ENCODE peak calls at places on chromosomes 12 and 14, in five cellular contexts. S, K, V, N and U are unnamed samples.

GRCh38 chr14:63454863-63455622 is 88.1 kb downstream of the PPP2R5E start:
- DNase-seq in S (peak; percentile 19), N (no peak), K (peak; percentile 49), V (no peak), U (no peak)

GRCh38 chr12:4027412-4027811 is 154.2 kb upstream of the PARP11 start:
- DNase-seq in K (no peak), N (no peak), V (peak; percentile 49), S (no peak), U (peak; percentile 66)

GRCh38 chr14:104925941-104926609 is 1.4 kb downstream of the PLD4 start:
- DNase-seq in N (no peak), K (no peak), V (no peak), S (no peak), U (no peak)

GRCh38 chr12:107570721-107571120 is 114.9 kb upstream of the PWP1 start:
- DNase-seq in V (no peak), S (no peak), N (no peak), K (peak; percentile 69), U (no peak)

GRCh38 chr14:79473676-79474075 is 737.6 kb downstream of the DIO2 start:
- DNase-seq in N (no peak), V (no peak), S (no peak), K (no peak), U (no peak)

GRCh38 chr12:6769003-6769389 is 2.8 kb downstream of the PTMS start:
- DNase-seq in N (peak; percentile 29), V (no peak), S (peak; percentile 43), K (peak; percentile 36), U (no peak)

GRCh38 chr14:103382375-103382774 is 2.8 kb upstream of the MARK3 start:
- DNase-seq in V (no peak), N (no peak), K (peak; percentile 88), S (no peak), U (no peak)

GRCh38 chr12:119369907-119370546 is 35.5 kb downstream of the CCDC60 start:
- DNase-seq in N (no peak), S (no peak), K (no peak), V (no peak), U (no peak)

GRCh38 chr12:54082402-54082892 is 28.8 kb downstream of the HOXC4 start:
- DNase-seq in K (peak; percentile 13), N (no peak), V (peak; percentile 29), S (peak; percentile 6), U (peak; percentile 35)

GRCh38 chr14:86961106-86961716 is 1031.8 kb downstream of the GALC start:
- DNase-seq in S (peak; percentile 5), V (no peak), K (peak; percentile 39), N (no peak), U (no peak)

GRCh38 chr14:36810209-36810608 is 148.5 kb downstream of the PAX9 start:
- DNase-seq in K (no peak), S (no peak), N (no peak), V (no peak), U (no peak)

GRCh38 chr12:31618228-31619025 is 27.5 kb upstream of the DENND5B start:
- DNase-seq in V (no peak), S (no peak), N (no peak), K (no peak), U (no peak)

GRCh38 chr14:103520657-103521437 is 1.8 kb downstream of the CKB start:
- DNase-seq in N (peak; percentile 70), S (peak; percentile 88), V (peak; percentile 57), K (peak; percentile 78), U (peak; percentile 76)

GRCh38 chr14:31949709-31950108 is 127.4 kb upstream of the ARHGAP5 start:
- DNase-seq in N (no peak), S (no peak), K (peak; percentile 56), V (no peak), U (no peak)

GRCh38 chr12:86264451-86265328 is 8.5 kb upstream of the MGAT4C start:
- DNase-seq in S (peak; percentile 77), V (no peak), K (no peak), N (peak; percentile 79), U (no peak)

GRCh38 chr14:44895716-44896115 is 66.0 kb downstream of the KLHL28 start:
- DNase-seq in N (no peak), K (peak; percentile 93), V (no peak), S (no peak), U (no peak)

GRCh38 chr14:29971101-29971500 is 43.5 kb upstream of the PRKD1 start:
- DNase-seq in V (no peak), N (no peak), K (no peak), S (no peak), U (no peak)

GRCh38 chr14:58752782-58753181 is 115.0 kb downstream of the DACT1 start:
- DNase-seq in N (peak; percentile 81), K (peak; percentile 31), V (no peak), S (peak; percentile 91), U (no peak)

GRCh38 chr14:44404021-44404420 is 103.1 kb downstream of the FSCB start:
- DNase-seq in N (no peak), K (no peak), V (no peak), S (no peak), U (no peak)

GRCh38 chr14:102508410-102508773 is 1.2 kb downstream of the ANKRD9 start:
- DNase-seq in K (no peak), N (no peak), V (no peak), S (peak; percentile 52), U (no peak)

GRCh38 chr14:81727243-81727642 is 193.6 kb upstream of the SEL1L start:
- DNase-seq in N (no peak), K (no peak), V (no peak), S (peak; percentile 62), U (no peak)

GRCh38 chr14:86481105-86481504 is 951.2 kb downstream of the FLRT2 start:
- DNase-seq in K (no peak), N (no peak), V (no peak), S (peak; percentile 51), U (no peak)

GRCh38 chr12:83318386-83318971 is 631.8 kb downstream of the TMTC2 start:
- DNase-seq in S (no peak), V (no peak), N (no peak), K (peak; percentile 27), U (no peak)

GRCh38 chr14:50047274-50047676 is 69.1 kb downstream of the VCPKMT start:
- DNase-seq in V (no peak), S (peak; percentile 52), N (no peak), K (no peak), U (no peak)

GRCh38 chr12:107990325-107990724 is 138.8 kb upstream of the WSCD2 start:
- DNase-seq in V (no peak), N (no peak), S (peak; percentile 35), K (peak; percentile 29), U (peak; percentile 32)

GRCh38 chr14:106879241-106879640 is 1352.9 kb downstream of the TMEM121 start:
- DNase-seq in V (no peak), K (peak; percentile 27), S (peak; percentile 55), N (no peak), U (no peak)

GRCh38 chr14:96751505-96751904 is 45.7 kb upstream of the VRK1 start:
- DNase-seq in V (no peak), S (no peak), K (no peak), N (no peak), U (no peak)

GRCh38 chr14:64465208-64465821 is at the start of gene AKAP5:
- DNase-seq in K (peak; percentile 48), S (peak; percentile 44), V (peak; percentile 49), N (no peak), U (peak; percentile 65)

GRCh38 chr12:63966603-63966975 is 122.1 kb downstream of the SRGAP1 start:
- DNase-seq in V (no peak), S (no peak), N (no peak), K (no peak), U (no peak)

GRCh38 chr14:63039800-63040380 is 5.4 kb downstream of the KCNH5 start:
- DNase-seq in S (no peak), N (no peak), V (no peak), K (peak; percentile 19), U (no peak)

GRCh38 chr14:105894978-105895881 is 368.8 kb downstream of the TMEM121 start:
- DNase-seq in V (no peak), N (no peak), S (no peak), K (no peak), U (no peak)

GRCh38 chr14:51638071-51638944 is 13.4 kb upstream of the FRMD6 start:
- DNase-seq in S (no peak), N (peak; percentile 73), K (peak; percentile 91), V (no peak), U (no peak)

GRCh38 chr14:98507269-98507668 is 764.7 kb downstream of the BCL11B start:
- DNase-seq in V (no peak), N (no peak), K (no peak), S (no peak), U (no peak)
- H3K27ac ChIP-seq in V (no peak overlapping the region), N (no peak overlapping the region), K (no peak overlapping the region), S (no peak overlapping the region), U (no peak overlapping the region)

GRCh38 chr12:11752403-11753150 is 103.1 kb downstream of the ETV6 start:
- DNase-seq in N (no peak), K (no peak), V (no peak), S (no peak), U (no peak)

GRCh38 chr12:11754256-11754655 is 104.8 kb downstream of the ETV6 start:
- DNase-seq in N (no peak), K (no peak), V (no peak), S (no peak), U (no peak)

GRCh38 chr12:11753826-11754225 is 104.4 kb downstream of the ETV6 start:
- DNase-seq in N (no peak), K (no peak), V (no peak), S (no peak), U (no peak)

GRCh38 chr12:11755311-11755930 is 105.9 kb downstream of the ETV6 start:
- DNase-seq in S (no peak), K (no peak), V (no peak), N (no peak), U (no peak)

DNA sequence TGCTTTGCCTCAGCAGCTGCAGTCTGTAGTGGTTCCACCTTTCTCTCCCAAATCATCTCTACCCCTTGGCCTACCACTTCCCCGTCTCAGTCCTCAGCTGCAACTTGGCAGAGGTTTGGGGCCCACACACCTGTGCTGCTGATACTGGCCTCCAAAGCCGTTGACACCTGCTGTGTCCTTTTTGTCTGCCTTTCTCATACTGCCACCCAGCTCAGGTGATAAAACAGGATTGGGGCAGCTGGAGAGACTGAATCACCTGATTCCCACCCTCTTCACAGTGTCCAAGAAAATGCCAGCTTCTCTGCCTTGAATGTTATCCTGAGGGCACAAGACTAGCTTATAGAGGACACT is 103.7 kb downstream of the ETV6 start:
- DNase-seq in S (peak; percentile 43), N (no peak), V (no peak), K (no peak), U (no peak)
- H3K27ac ChIP-seq in S (peak overlapping the region; percentile 47), N (peak overlapping the region; percentile 60), V (no peak overlapping the region), K (no peak overlapping the region), U (no peak overlapping the region)

GRCh38 chr12:118219772-118220171 is 83.8 kb downstream of the PEBP1 start:
- DNase-seq in N (no peak), V (no peak), K (no peak), S (no peak), U (no peak)
- H3K27ac ChIP-seq in N (no peak overlapping the region), V (no peak overlapping the region), K (no peak overlapping the region), S (no peak overlapping the region), U (no peak overlapping the region)

GRCh38 chr12:130880411-130880885 is 8.6 kb downstream of the RAN start:
- DNase-seq in S (no peak), V (no peak), K (peak; percentile 32), N (no peak), U (no peak)
- H3K27ac ChIP-seq in S (no peak overlapping the region), V (no peak overlapping the region), K (no peak overlapping the region), N (no peak overlapping the region), U (no peak overlapping the region)